ENCODE peak calls at places on chromosome 19, in four cellular contexts. O, A, M and F are unnamed samples.

GRCh38 chr19:30093966-30094770 is 152.1 kb downstream of the URI1 start:
- DNase-seq in A (no peak), M (no peak), O (no peak), F (no peak)

GRCh38 chr19:51542699-51543098 is 11.2 kb upstream of the SIGLEC6 start:
- DNase-seq in M (no peak), A (no peak), O (no peak), F (no peak)

GRCh38 chr19:17576758-17577532 is 21.5 kb downstream of the COLGALT1 start:
- DNase-seq in O (peak; percentile 62), M (peak; percentile 44), A (peak; percentile 55), F (no peak)

GRCh38 chr19:35915508-35915907 is 7.4 kb upstream of the TYROBP start:
- DNase-seq in O (no peak), M (no peak), A (no peak), F (no peak)

GRCh38 chr19:53898166-53898565 is 10.9 kb upstream of the CACNG7 start:
- DNase-seq in A (no peak), M (no peak), O (no peak), F (no peak)

GRCh38 chr19:34436716-34437115 is 8.5 kb downstream of the UBA2 start:
- DNase-seq in O (no peak), M (no peak), A (peak; percentile 56), F (peak; percentile 84)

GRCh38 chr19:7562646-7563393 is 27.3 kb downstream of the PNPLA6 start:
- DNase-seq in O (peak; percentile 12), M (no peak), A (no peak), F (no peak)

GRCh38 chr19:17495639-17496265 is 15.7 kb upstream of the PGLS start:
- DNase-seq in M (no peak), A (no peak), O (peak; percentile 44), F (peak; percentile 37)

GRCh38 chr19:23916991-23917390 is 2.3 kb downstream of the ZNF726 start:
- DNase-seq in O (peak; percentile 20), A (no peak), M (peak; percentile 47), F (peak; percentile 13)

GRCh38 chr19:46776927-46777911 is 11.2 kb downstream of the SLC1A5 start:
- DNase-seq in A (no peak), O (no peak), M (no peak), F (no peak)

DNA sequence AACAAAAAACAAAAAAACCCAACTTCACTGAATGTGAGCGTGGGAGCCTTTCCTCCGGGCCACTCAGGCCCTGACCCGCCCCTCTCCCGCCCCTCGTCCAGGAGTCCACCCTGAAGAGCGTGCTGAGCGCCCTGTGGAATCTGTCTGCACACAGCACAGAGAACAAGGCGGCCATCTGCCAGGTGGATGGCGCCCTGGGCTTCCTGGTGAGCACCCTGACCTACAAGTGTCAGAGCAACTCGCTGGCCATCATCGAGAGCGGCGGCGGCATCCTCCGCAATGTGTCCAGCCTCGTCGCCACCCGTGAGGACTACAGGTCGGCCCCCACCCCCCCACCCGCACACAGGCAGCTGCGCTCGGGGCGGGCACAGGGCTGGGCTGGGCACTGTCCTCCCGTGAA is 11.9 kb downstream of the APC2 start:
- DNase-seq in O (no peak), A (no peak), M (no peak), F (no peak)
- H3K4me3 ChIP-seq in O (no peak overlapping the region), A (no peak overlapping the region), M (no peak overlapping the region), F (no peak overlapping the region)

GRCh38 chr19:5961969-5962945 is 15.7 kb downstream of the RANBP3 start:
- DNase-seq in M (no peak), O (peak; percentile 63), A (peak; percentile 75), F (peak; percentile 95)
- TF ChIP-seq CTCF in M (no peak), O (no peak), A (no peak), F (no peak)

GRCh38 chr19:14561832-14562351 is 10.0 kb downstream of the NDUFB7 start:
- DNase-seq in M (peak; percentile 34), O (no peak), A (peak; percentile 26), F (peak; percentile 41)
- H3K4me3 ChIP-seq in M (no peak overlapping the region), O (no peak overlapping the region), A (no peak overlapping the region), F (no peak overlapping the region)

GRCh38 chr19:16025108-16026101 is 50.9 kb upstream of the TPM4 start:
- DNase-seq in M (peak; percentile 86), O (peak; percentile 92), A (peak; percentile 67), F (peak; percentile 68)
- TF ChIP-seq CTCF in M (peak; percentile 71), O (peak; percentile 64), A (peak; percentile 81), F (peak; percentile 76)

DNA sequence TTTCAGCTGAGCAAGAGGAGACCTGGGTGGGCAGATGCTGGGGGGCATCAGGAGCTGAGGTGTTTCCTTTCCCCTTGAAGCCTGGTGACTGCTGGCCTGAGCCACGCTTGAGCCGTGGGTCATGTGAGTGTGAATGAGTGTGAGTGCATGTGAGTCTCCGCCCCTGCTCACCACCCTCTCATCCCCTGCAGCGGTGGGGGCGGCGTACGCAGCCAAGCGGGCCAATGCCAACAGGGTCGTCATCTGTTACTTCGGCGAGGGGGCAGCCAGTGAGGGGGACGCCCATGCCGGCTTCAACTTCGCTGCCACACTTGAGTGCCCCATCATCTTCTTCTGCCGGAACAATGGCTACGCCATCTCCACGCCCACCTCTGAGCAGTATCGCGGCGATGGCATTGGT is 5.2 kb downstream of the B3GNT8 start:
- DNase-seq in O (no peak), M (no peak), A (no peak), F (no peak)
- H3K4me3 ChIP-seq in O (no peak overlapping the region), M (no peak overlapping the region), A (no peak overlapping the region), F (no peak overlapping the region)

DNA sequence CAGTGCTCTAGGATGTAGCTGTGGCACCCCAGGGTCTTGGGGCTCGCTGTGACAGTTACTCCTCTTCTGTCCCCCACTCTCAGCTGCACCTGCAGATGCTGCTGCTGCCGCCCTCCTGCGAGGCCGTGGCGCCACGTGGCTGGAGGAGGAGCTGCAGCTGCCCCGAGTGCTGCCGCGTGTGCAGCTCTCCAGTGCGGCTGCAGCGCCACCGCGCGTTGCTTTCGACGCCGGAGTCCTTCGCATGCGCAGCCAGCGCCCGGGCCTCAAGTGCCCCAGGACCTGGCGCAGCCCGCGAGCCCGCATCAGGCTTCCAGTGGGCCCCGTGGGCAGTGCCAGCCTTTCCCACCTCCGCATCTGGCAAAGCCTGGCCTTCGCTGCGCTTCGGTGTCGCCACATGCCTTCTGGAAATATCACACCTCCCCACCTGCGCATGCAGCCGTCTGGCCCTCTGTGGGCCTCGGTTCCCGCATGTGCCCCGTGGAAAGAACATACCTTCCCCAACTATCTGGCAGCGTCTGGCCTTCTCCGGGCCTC is 692 bp upstream of the ZNF580 start:
- DNase-seq in A (peak; percentile 77), M (peak; percentile 73), O (peak; percentile 92), F (peak; percentile 83)
- TF ChIP-seq CTCF in A (peak; percentile 25), M (peak; percentile 28), O (peak; percentile 43), F (peak; percentile 61)

GRCh38 chr19:14088634-14089411 is 1.7 kb downstream of the SAMD1 start:
- DNase-seq in O (no peak), M (no peak), A (no peak), F (no peak)
- H3K4me3 ChIP-seq in O (peak overlapping the region; percentile 38), M (peak overlapping the region; percentile 40), A (peak overlapping the region; percentile 46), F (peak overlapping the region; percentile 59)

GRCh38 chr19:48154003-48154402 is 16.1 kb downstream of the LIG1 start:
- DNase-seq in O (no peak), M (no peak), A (no peak), F (peak; percentile 25)

GRCh38 chr19:48152552-48152951 is 17.6 kb downstream of the LIG1 start:
- DNase-seq in A (peak; percentile 69), M (peak; percentile 56), O (peak; percentile 75), F (peak; percentile 77)

DNA sequence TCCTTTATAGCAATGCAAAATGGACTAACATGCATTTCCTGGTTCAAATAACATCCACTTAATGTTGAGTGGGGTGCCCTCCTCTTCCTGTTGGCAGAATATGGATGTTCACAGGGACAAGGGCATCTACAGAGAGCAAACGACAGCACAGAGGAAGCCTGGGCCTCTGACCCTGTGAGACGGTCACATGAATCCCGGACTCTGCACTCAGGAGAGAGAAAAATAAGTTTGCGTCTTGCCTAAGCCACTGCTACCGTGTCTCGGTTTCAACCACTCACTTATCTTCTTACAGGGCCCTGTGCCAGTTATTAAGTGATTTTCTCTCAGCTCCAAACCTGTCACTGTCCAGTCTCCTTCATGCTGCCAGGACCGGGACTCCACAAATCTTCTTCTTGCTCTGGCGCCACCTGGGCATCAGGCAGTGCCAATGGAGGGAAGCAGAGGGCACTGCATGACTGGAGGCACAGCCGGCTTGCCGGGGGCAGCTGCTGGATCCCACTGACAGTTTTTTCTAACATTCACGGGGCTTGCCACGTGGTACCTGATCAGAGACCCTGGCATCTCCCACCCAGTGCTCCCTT is 11.8 kb downstream of the LIG1 start:
- DNase-seq in M (no peak), A (no peak), O (no peak), F (no peak)
- TF ChIP-seq CTCF in M (no peak), A (no peak), O (no peak), F (no peak)